ENCODE peak calls at places on chromosomes 3 and 15, in eight cellular contexts. K, Y, G, J, C, S, D and T are unnamed samples.

GRCh38 chr15:72947709-72948108 is 104.6 kb upstream of the NEO1 start:
- DNase-seq in D (no peak), G (no peak), Y (no peak), C (no peak), S (no peak), J (no peak), K (no peak), T (no peak)

GRCh38 chr3:14401692-14402303 is 608 bp upstream of the SLC6A6 start:
- DNase-seq in K (no peak), J (no peak), S (no peak), C (no peak), Y (no peak), G (no peak), D (no peak), T (no peak)

GRCh38 chr3:170222647-170223541 is 670 bp downstream of the PRKCI start:
- DNase-seq in G (peak), S (no peak), D (peak), C (no peak), J (peak), K (no peak), Y (peak), T (no peak)

GRCh38 chr3:49534581-49535495 is 19.4 kb upstream of the BSN start:
- DNase-seq in D (peak), Y (no peak), G (no peak), K (no peak), S (peak), C (no peak), J (no peak), T (no peak)

GRCh38 chr3:154981201-154981600 is 98.9 kb upstream of the MME start:
- DNase-seq in D (no peak), Y (no peak), S (no peak), J (no peak), C (no peak), G (no peak), K (no peak), T (no peak)

GRCh38 chr3:18295171-18295920 is 129.8 kb downstream of the SATB1 start:
- DNase-seq in G (peak), C (no peak), K (no peak), Y (peak), J (no peak), D (peak), S (peak), T (no peak)

GRCh38 chr3:14274537-14274936 is 95.9 kb downstream of the LSM3 start:
- DNase-seq in K (no peak), Y (peak), D (no peak), G (no peak), J (no peak), C (no peak), S (no peak), T (no peak)

GRCh38 chr15:96115642-96116041 is 214.9 kb upstream of the NR2F2 start:
- DNase-seq in G (no peak), K (no peak), Y (no peak), C (no peak), S (no peak), D (no peak), J (no peak), T (no peak)

GRCh38 chr3:74546426-74546825 is 68.0 kb downstream of the CNTN3 start:
- DNase-seq in G (no peak), J (no peak), C (no peak), K (no peak), S (no peak), Y (no peak), D (no peak), T (no peak)

GRCh38 chr15:60913901-60914300 is 315.2 kb downstream of the RORA start:
- DNase-seq in G (no peak), K (no peak), J (no peak), D (no peak), Y (no peak), C (no peak), S (no peak), T (no peak)

GRCh38 chr15:49327927-49328326 is 95.1 kb upstream of the FGF7 start:
- DNase-seq in G (no peak), J (no peak), D (no peak), K (no peak), Y (no peak), C (no peak), S (no peak), T (no peak)

GRCh38 chr3:27312044-27312668 is 57.0 kb downstream of the NEK10 start:
- DNase-seq in S (no peak), G (peak), C (no peak), D (peak), K (no peak), Y (peak), J (no peak), T (no peak)

GRCh38 chr15:62063851-62064635 is 2.7 kb upstream of the C2CD4A start:
- DNase-seq in S (no peak), G (no peak), K (no peak), D (no peak), Y (no peak), C (no peak), J (no peak), T (no peak)

GRCh38 chr3:37520802-37521350 is 340.8 kb upstream of the CTDSPL start:
- DNase-seq in S (no peak), C (no peak), K (no peak), D (peak), Y (no peak), G (no peak), J (no peak), T (no peak)

GRCh38 chr3:127289646-127290575 is 2.1 kb upstream of the PRR20G start:
- DNase-seq in J (no peak), K (no peak), C (no peak), G (no peak), Y (no peak), S (no peak), D (no peak), T (no peak)

GRCh38 chr3:75171632-75172230 is 492.4 kb upstream of the FRG2C start:
- DNase-seq in G (no peak), D (no peak), C (no peak), Y (peak), S (no peak), J (no peak), K (no peak), T (no peak)

GRCh38 chr15:90463381-90463780 is 66.3 kb upstream of the CRTC3 start:
- DNase-seq in S (no peak), K (no peak), D (no peak), J (no peak), Y (no peak), C (no peak), G (no peak), T (no peak)

GRCh38 chr15:99618941-99619411 is 53.2 kb downstream of the MEF2A start:
- DNase-seq in J (no peak), G (no peak), K (no peak), Y (no peak), C (no peak), S (no peak), D (no peak), T (peak)

GRCh38 chr15:67199391-67199790 is 55.1 kb downstream of the AAGAB start:
- DNase-seq in J (no peak), Y (no peak), D (no peak), C (no peak), K (no peak), G (no peak), S (no peak), T (no peak)

GRCh38 chr3:146528954-146529353 is 15.5 kb downstream of the PLSCR1 start:
- DNase-seq in J (no peak), K (no peak), Y (no peak), G (no peak), D (no peak), C (no peak), S (no peak), T (no peak)